ENCODE peak calls at places on chromosome 1, in nine cellular contexts. K is neural progenitor cell, F is PC-9, S is AG10803, A is ovary, W is astrocyte of the cerebellum, G is right atrium auricular region, Y is psoas muscle, P is HCT116. M is an unnamed sample.

GRCh38 chr1:93567255-93567918 is 114.2 kb downstream of the BCAR3 start:
- DNase-seq in K (no peak), F (no peak), S (peak; percentile 76), A (no peak), W (no peak), G (peak; percentile 83), Y (peak; percentile 65), P (no peak), M (peak; percentile 80)

GRCh38 chr1:28112388-28113311 is 24.2 kb upstream of the EYA3 start:
- DNase-seq in K (peak; percentile 18), F (peak; percentile 25), S (peak; percentile 52), A (no peak), W (no peak), G (peak; percentile 68), Y (no peak), P (peak; percentile 26), M (no peak)

GRCh38 chr1:204080163-204080903 is 7.4 kb downstream of the SOX13 start:
- DNase-seq in K (peak; percentile 94), F (peak; percentile 94), S (peak; percentile 89), A (peak; percentile 60), W (peak; percentile 70), G (no peak), Y (peak; percentile 89), P (peak; percentile 90), M (no peak)

GRCh38 chr1:167517535-167518330 is 596 bp downstream of the CD247 start:
- DNase-seq in K (no peak), F (peak; percentile 62), S (no peak), A (no peak), W (no peak), G (no peak), Y (no peak), P (no peak), M (no peak)

GRCh38 chr1:210251680-210252490 is 19.3 kb downstream of the SERTAD4 start:
- DNase-seq in K (peak; percentile 62), F (peak; percentile 15), S (no peak), A (no peak), W (no peak), G (no peak), Y (no peak), P (no peak), M (no peak)

GRCh38 chr1:31793586-31794285 is 22.1 kb downstream of the SPOCD1 start:
- DNase-seq in K (no peak), F (no peak), S (no peak), A (peak; percentile 12), W (no peak), G (no peak), Y (peak; percentile 36), P (no peak), M (no peak)

GRCh38 chr1:56824956-56825355 is 5.8 kb upstream of the FYB2 start:
- DNase-seq in K (no peak), F (no peak), S (no peak), A (no peak), W (no peak), G (no peak), Y (no peak), P (no peak), M (no peak)

GRCh38 chr1:22685675-22686074 is 25.0 kb upstream of the EPHB2 start:
- DNase-seq in K (no peak), F (no peak), S (no peak), A (peak; percentile 32), W (no peak), G (no peak), Y (no peak), P (no peak), M (no peak)

GRCh38 chr1:240342251-240342625 is 250.6 kb downstream of the FMN2 start:
- DNase-seq in K (no peak), F (no peak), S (no peak), A (no peak), W (no peak), G (no peak), Y (no peak), P (no peak), M (no peak)

GRCh38 chr1:204647805-204648153 is 37.8 kb downstream of the LRRN2 start:
- DNase-seq in K (no peak), F (no peak), S (no peak), A (no peak), W (no peak), G (no peak), Y (no peak), P (no peak), M (no peak)

DNA sequence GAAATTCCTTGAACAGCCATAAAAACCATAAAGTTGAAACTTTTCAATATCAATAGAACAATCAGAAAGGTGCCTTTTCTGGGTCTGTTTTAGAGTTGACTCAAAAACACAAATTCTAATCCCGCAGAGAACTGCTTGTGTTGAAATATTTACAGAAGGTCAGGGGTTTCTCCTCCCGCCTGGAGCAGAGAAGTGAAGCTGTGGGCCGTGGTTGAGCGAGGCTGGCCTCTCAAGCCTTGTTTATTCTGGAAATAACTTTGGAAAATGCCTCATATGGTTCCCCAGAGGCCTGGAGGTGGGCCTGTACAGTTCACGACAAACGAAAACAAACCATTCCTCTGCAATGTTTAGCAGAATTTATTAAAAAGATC is 90.8 kb upstream of the ERRFI1 start:
- DNase-seq in K (no peak), F (no peak), S (peak; percentile 80), A (peak; percentile 74), W (peak; percentile 88), G (peak; percentile 90), Y (peak; percentile 79), P (no peak), M (no peak)
- H3K4me3 ChIP-seq in K (no peak overlapping the region), F (no peak overlapping the region), S (no peak overlapping the region), A (no peak overlapping the region), W (no peak overlapping the region), G (no peak overlapping the region), Y (no peak overlapping the region), P (no peak overlapping the region), M (no peak overlapping the region)

DNA sequence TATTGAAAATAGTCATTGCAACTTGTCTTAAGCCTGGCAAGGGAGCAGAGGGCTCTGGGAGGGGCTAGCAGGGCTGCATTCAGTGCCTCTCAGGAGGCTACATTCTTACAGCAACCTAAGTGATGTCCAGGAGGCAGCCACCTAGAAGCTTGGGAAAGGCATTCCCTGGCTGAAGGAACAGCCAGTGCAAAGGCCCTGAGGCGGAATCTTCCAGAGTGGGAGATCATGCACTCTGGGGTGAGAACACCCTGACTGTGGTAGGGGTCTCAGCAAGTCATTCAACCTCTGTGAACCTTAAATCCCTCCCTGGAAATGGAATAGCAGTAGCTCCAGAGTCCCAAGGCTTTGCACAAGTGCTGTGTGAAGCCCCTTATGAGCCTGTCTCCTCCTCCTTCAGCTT is 84.1 kb downstream of the TAS1R2 start:
- DNase-seq in K (no peak), F (no peak), S (no peak), A (no peak), W (no peak), G (no peak), Y (no peak), P (no peak), M (no peak)
- TF ChIP-seq CTCF in K (no peak), F (no peak), S (no peak), A (no peak), W (no peak), G (no peak), Y (no peak), P (no peak), M (no peak)

GRCh38 chr1:86155061-86155806 is 1.3 kb downstream of the COL24A1 start:
- DNase-seq in K (peak; percentile 61), F (peak; percentile 0), S (peak; percentile 46), A (peak; percentile 29), W (no peak), G (peak; percentile 61), Y (peak; percentile 46), P (no peak), M (no peak)
- H3K4me3 ChIP-seq in K (peak overlapping the region; percentile 47), F (no peak overlapping the region), S (peak overlapping the region; percentile 43), A (peak overlapping the region; percentile 33), W (peak overlapping the region; percentile 33), G (peak overlapping the region; percentile 27), Y (peak overlapping the region; percentile 72), P (no peak overlapping the region), M (peak overlapping the region; percentile 48)

DNA sequence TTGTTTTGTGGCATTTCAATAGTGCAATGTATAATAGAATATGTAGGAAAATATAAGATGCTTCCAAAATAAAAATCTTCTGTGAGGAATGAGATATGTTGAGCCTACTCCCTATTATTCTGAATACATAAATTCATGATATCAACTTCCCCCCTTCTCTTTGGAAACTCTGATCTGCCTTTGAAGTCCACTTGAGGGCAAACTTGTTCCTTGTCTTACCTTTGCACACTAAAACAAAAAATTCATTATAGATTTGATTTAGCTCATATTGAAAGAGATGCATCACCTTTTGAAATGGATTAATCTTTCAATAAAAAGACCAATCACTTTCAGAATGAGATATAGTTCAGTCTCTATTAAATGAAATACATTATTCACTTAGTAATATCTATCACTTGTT is 580.7 kb upstream of the ADGRL4 start:
- DNase-seq in K (no peak), F (no peak), S (no peak), A (no peak), W (no peak), G (no peak), Y (no peak), P (no peak), M (no peak)
- TF ChIP-seq CTCF in K (no peak), F (no peak), S (peak; percentile 11), A (no peak), W (no peak), G (no peak), Y (no peak), P (no peak), M (no peak)

DNA sequence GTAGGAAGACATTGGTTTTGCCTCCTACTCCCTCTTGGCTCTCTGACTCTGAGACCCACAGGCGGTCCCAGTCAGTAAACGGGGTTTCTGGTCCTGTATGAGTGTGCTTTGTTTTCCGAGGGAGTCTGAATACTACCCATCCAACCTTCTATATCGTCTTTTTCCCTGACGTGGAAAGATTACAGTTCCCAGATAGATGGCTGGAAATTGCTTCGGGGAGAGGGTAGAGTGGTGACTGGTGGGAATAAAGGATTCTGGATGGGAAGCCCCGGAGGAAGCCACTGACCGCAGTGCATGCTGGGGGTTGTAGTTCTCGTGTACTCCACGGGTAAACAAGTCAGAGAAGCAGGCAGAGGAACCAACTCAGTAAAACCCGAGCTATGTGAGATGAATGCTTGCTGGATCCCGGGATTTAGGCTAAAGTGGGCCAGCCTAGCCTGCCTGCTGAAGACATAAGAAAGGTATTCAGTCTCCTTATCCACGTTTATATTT is 66.2 kb upstream of the IRF2BP2 start:
- DNase-seq in K (peak; percentile 82), F (no peak), S (peak; percentile 74), A (peak; percentile 82), W (no peak), G (peak; percentile 83), Y (peak; percentile 87), P (no peak), M (no peak)
- H3K4me3 ChIP-seq in K (peak overlapping the region; percentile 37), F (no peak overlapping the region), S (peak overlapping the region; percentile 46), A (peak overlapping the region; percentile 32), W (no peak overlapping the region), G (peak overlapping the region; percentile 28), Y (peak overlapping the region; percentile 71), P (peak overlapping the region; percentile 5), M (peak overlapping the region; percentile 38)

GRCh38 chr1:215022204-215022603 is 60.3 kb upstream of the KCNK2 start:
- DNase-seq in K (no peak), F (no peak), S (peak; percentile 61), A (no peak), W (no peak), G (no peak), Y (no peak), P (no peak), M (no peak)
- TF ChIP-seq CTCF in K (no peak), F (no peak), S (no peak), A (no peak), W (no peak), G (no peak), Y (no peak), P (no peak), M (no peak)

M was measured in AG04449.